ENCODE peak calls at places on chromosomes 7 and 10, in four cellular contexts. One of them, this sample, is unnamed.

GRCh38 chr10:13834581-13835286 is 248.0 kb downstream of the PRPF18 start:
- DNase-seq in GM23248: no peak
- DNase-seq in mesenteric fat pad: no peak
- DNase-seq in aorta: no peak
- DNase-seq in this sample: no peak

GRCh38 chr7:78359836-78360235 is 561.3 kb downstream of the PHTF2 start:
- DNase-seq in GM23248: no peak
- DNase-seq in mesenteric fat pad: no peak
- DNase-seq in aorta: no peak
- DNase-seq in this sample: no peak

GRCh38 chr7:123041085-123041484 is 45.6 kb upstream of the TAS2R16 start:
- DNase-seq in GM23248: no peak
- DNase-seq in mesenteric fat pad: no peak
- DNase-seq in aorta: no peak
- DNase-seq in this sample: no peak

GRCh38 chr10:34346516-34347150 is 468.5 kb downstream of the PARD3 start:
- DNase-seq in GM23248: peak; percentile 19
- DNase-seq in mesenteric fat pad: no peak
- DNase-seq in aorta: no peak
- DNase-seq in this sample: no peak

GRCh38 chr10:72310636-72311035 is 36.9 kb downstream of the DDIT4 start:
- DNase-seq in GM23248: no peak
- DNase-seq in mesenteric fat pad: no peak
- DNase-seq in aorta: no peak
- DNase-seq in this sample: no peak

GRCh38 chr7:2362385-2363088 is 7.9 kb downstream of the EIF3B start:
- DNase-seq in GM23248: no peak
- DNase-seq in mesenteric fat pad: no peak
- DNase-seq in aorta: no peak
- DNase-seq in this sample: no peak

GRCh38 chr7:101382937-101383336 is 20.3 kb downstream of the COL26A1 start:
- DNase-seq in GM23248: no peak
- DNase-seq in mesenteric fat pad: no peak
- DNase-seq in aorta: no peak
- DNase-seq in this sample: no peak

GRCh38 chr10:73819025-73819424 is 7.6 kb upstream of the NDST2 start:
- DNase-seq in GM23248: no peak
- DNase-seq in mesenteric fat pad: no peak
- DNase-seq in aorta: no peak
- DNase-seq in this sample: no peak

GRCh38 chr7:46282155-46282554 is 361.1 kb upstream of the IGFBP3 start:
- DNase-seq in GM23248: no peak
- DNase-seq in mesenteric fat pad: no peak
- DNase-seq in aorta: no peak
- DNase-seq in this sample: no peak

GRCh38 chr7:26993816-26994810 is 101.7 kb downstream of the HOXA1 start:
- DNase-seq in GM23248: peak; percentile 83
- DNase-seq in mesenteric fat pad: no peak
- DNase-seq in aorta: no peak
- DNase-seq in this sample: no peak

GRCh38 chr10:17206210-17206709 is 4.8 kb upstream of the TRDMT1 start:
- DNase-seq in GM23248: peak; percentile 94
- DNase-seq in mesenteric fat pad: no peak
- DNase-seq in aorta: no peak
- DNase-seq in this sample: no peak

GRCh38 chr10:5629789-5630436 is 36.5 kb downstream of the ASB13 start:
- DNase-seq in GM23248: peak; percentile 81
- DNase-seq in mesenteric fat pad: no peak
- DNase-seq in aorta: peak; percentile 89
- DNase-seq in this sample: no peak

GRCh38 chr7:123271231-123271630 is 71.5 kb upstream of the SLC13A1 start:
- DNase-seq in GM23248: no peak
- DNase-seq in mesenteric fat pad: no peak
- DNase-seq in aorta: no peak
- DNase-seq in this sample: no peak

GRCh38 chr7:92994889-92995288 is 122.9 kb downstream of the SAMD9 start:
- DNase-seq in GM23248: no peak
- DNase-seq in mesenteric fat pad: no peak
- DNase-seq in aorta: no peak
- DNase-seq in this sample: no peak

GRCh38 chr10:31479752-31480151 is 160.7 kb downstream of the ZEB1 start:
- DNase-seq in GM23248: peak; percentile 28
- DNase-seq in mesenteric fat pad: no peak
- DNase-seq in aorta: no peak
- DNase-seq in this sample: no peak

GRCh38 chr10:129079705-129080104 is 387.3 kb upstream of the MGMT start:
- DNase-seq in GM23248: no peak
- DNase-seq in mesenteric fat pad: no peak
- DNase-seq in aorta: no peak
- DNase-seq in this sample: no peak

GRCh38 chr10:132987671-132988571 is 45.6 kb upstream of the CFAP46 start:
- DNase-seq in GM23248: peak; percentile 96
- DNase-seq in mesenteric fat pad: no peak
- DNase-seq in aorta: peak; percentile 85
- DNase-seq in this sample: no peak

GRCh38 chr7:27677912-27678612 is 15.4 kb upstream of the HIBADH start:
- DNase-seq in GM23248: peak; percentile 95
- DNase-seq in mesenteric fat pad: no peak
- DNase-seq in aorta: no peak
- DNase-seq in this sample: no peak

GRCh38 chr7:111756687-111757178 is 194.4 kb upstream of the IMMP2L start:
- DNase-seq in GM23248: peak; percentile 78
- DNase-seq in mesenteric fat pad: no peak
- DNase-seq in aorta: peak; percentile 88
- DNase-seq in this sample: no peak

GRCh38 chr10:127157506-127158205 is 38.7 kb downstream of the INSYN2A start:
- DNase-seq in GM23248: peak; percentile 21
- DNase-seq in mesenteric fat pad: no peak
- DNase-seq in aorta: no peak
- DNase-seq in this sample: no peak

GRCh38 chr7:148265896-148266295 is 324.7 kb upstream of the C7orf33 start:
- DNase-seq in GM23248: no peak
- DNase-seq in mesenteric fat pad: no peak
- DNase-seq in aorta: no peak
- DNase-seq in this sample: no peak

GRCh38 chr7:69399038-69399800 is 199.1 kb upstream of the AUTS2 start:
- DNase-seq in GM23248: peak; percentile 87
- DNase-seq in mesenteric fat pad: no peak
- DNase-seq in aorta: no peak
- DNase-seq in this sample: no peak

GRCh38 chr10:68202965-68203358 is 29.0 kb downstream of the ATOH7 start:
- DNase-seq in GM23248: peak; percentile 94
- DNase-seq in mesenteric fat pad: no peak
- DNase-seq in aorta: no peak
- DNase-seq in this sample: no peak

GRCh38 chr7:140200102-140200989 is 23.6 kb upstream of the KDM7A start:
- DNase-seq in GM23248: peak; percentile 91
- DNase-seq in mesenteric fat pad: no peak
- DNase-seq in aorta: peak; percentile 79
- DNase-seq in this sample: no peak

GRCh38 chr10:114520453-114520852 is 116.2 kb upstream of the AFAP1L2 start:
- DNase-seq in GM23248: peak; percentile 84
- DNase-seq in mesenteric fat pad: no peak
- DNase-seq in aorta: no peak
- DNase-seq in this sample: no peak

GRCh38 chr7:97006146-97006950 is 995 bp downstream of the DLX6 start:
- DNase-seq in GM23248: peak; percentile 53
- DNase-seq in mesenteric fat pad: no peak
- DNase-seq in aorta: no peak
- DNase-seq in this sample: no peak

GRCh38 chr7:116955801-116956514 is 2.7 kb downstream of the ST7 start:
- DNase-seq in GM23248: peak; percentile 27
- DNase-seq in mesenteric fat pad: no peak
- DNase-seq in aorta: no peak
- DNase-seq in this sample: no peak

GRCh38 chr10:63735305-63735704 is 214.1 kb downstream of the REEP3 start:
- DNase-seq in GM23248: no peak
- DNase-seq in mesenteric fat pad: no peak
- DNase-seq in aorta: no peak
- DNase-seq in this sample: no peak